ENCODE peak calls at places on chromosome 14, in five cellular contexts. Q is HS-27A, D is EL, Y is AG08395, C is NCI-H2081. G is an unnamed sample.

GRCh38 chr14:103537175-103537990 is 8.4 kb downstream of the TRMT61A start:
- DNase-seq in Q (no peak), C (no peak), Y (no peak), D (peak; percentile 51), G (no peak)

GRCh38 chr14:20328705-20329104 is 4.4 kb downstream of the CCNB1IP1 start:
- DNase-seq in Q (no peak), D (no peak), C (no peak), Y (no peak), G (no peak)

GRCh38 chr14:91177073-91177796 is 63.4 kb downstream of the DGLUCY start:
- DNase-seq in Y (peak; percentile 76), D (peak; percentile 70), Q (no peak), C (peak; percentile 70), G (no peak)

GRCh38 chr14:104898195-104898558 is 26.5 kb upstream of the PLD4 start:
- DNase-seq in D (no peak), Y (no peak), C (no peak), Q (no peak), G (no peak)

GRCh38 chr14:33332497-33332896 is 393.8 kb downstream of the NPAS3 start:
- DNase-seq in C (no peak), D (no peak), Q (no peak), Y (no peak), G (no peak)

GRCh38 chr14:67391266-67391665 is 20.7 kb downstream of the PLEK2 start:
- DNase-seq in C (no peak), Q (no peak), D (no peak), Y (no peak), G (no peak)

GRCh38 chr14:24670594-24670993 is 36.6 kb upstream of the GZMB start:
- DNase-seq in C (no peak), Q (no peak), Y (no peak), D (no peak), G (no peak)

GRCh38 chr14:105398726-105399440 is 545 bp downstream of the TEX22 start:
- DNase-seq in Q (no peak), Y (peak; percentile 18), D (no peak), C (peak; percentile 69), G (no peak)

GRCh38 chr14:23953464-23954278 is at the start of gene DHRS4:
- DNase-seq in Y (peak; percentile 85), C (peak; percentile 74), Q (peak; percentile 66), D (peak; percentile 87), G (peak; percentile 46)

GRCh38 chr14:25042362-25043299 is 7.3 kb downstream of the STXBP6 start:
- DNase-seq in C (no peak), Q (no peak), Y (peak; percentile 62), D (peak; percentile 51), G (no peak)

GRCh38 chr14:91127411-91127810 is 13.5 kb downstream of the DGLUCY start:
- DNase-seq in Q (no peak), C (no peak), Y (no peak), D (no peak), G (peak; percentile 52)

GRCh38 chr14:75141062-75141461 is 14.2 kb upstream of the NEK9 start:
- DNase-seq in Y (no peak), Q (no peak), D (no peak), C (no peak), G (no peak)

GRCh38 chr14:95495538-95496025 is 20.9 kb downstream of the SYNE3 start:
- DNase-seq in Q (no peak), Y (no peak), C (no peak), D (no peak), G (no peak)

GRCh38 chr14:73476451-73476905 is 14.3 kb upstream of the RIOX1 start:
- DNase-seq in C (no peak), D (no peak), Y (no peak), Q (no peak), G (no peak)

GRCh38 chr14:64569108-64570045 is 19.6 kb downstream of the PPP1R36 start:
- DNase-seq in D (peak; percentile 77), C (no peak), Y (peak; percentile 92), Q (peak; percentile 15), G (peak; percentile 13)

GRCh38 chr14:30608533-30609006 is 13.5 kb upstream of the SCFD1 start:
- DNase-seq in Y (no peak), D (peak; percentile 70), Q (peak; percentile 35), C (no peak), G (no peak)

GRCh38 chr14:99889268-99889667 is 96.1 kb downstream of the EML1 start:
- DNase-seq in C (no peak), D (no peak), Y (no peak), Q (no peak), G (no peak)

GRCh38 chr14:40164083-40164482 is 731.9 kb upstream of the FBXO33 start:
- DNase-seq in Y (no peak), D (no peak), C (no peak), Q (no peak), G (no peak)

GRCh38 chr14:30496852-30497251 is 62.1 kb upstream of the G2E3 start:
- DNase-seq in D (no peak), Q (no peak), C (no peak), Y (no peak), G (no peak)

G was measured in keratinocyte.